ENCODE peak calls at places on chromosome 3, in seven cellular contexts. C is PC-3; T is CD4-positive, alpha-beta memory T cell; U is H1; L is uterus; G is ovary; Y is neuronal stem cell. B is an unnamed sample. For H3K27me3, the result is how much of the 10 kb centered on the place peaks cover.

GRCh38 chr3:139225551-139225950 is 118.3 kb upstream of the MRPS22 start:
- DNase-seq in C (peak), T (no peak), U (no peak), L (no peak), G (peak), Y (no peak), B (no peak)

GRCh38 chr3:29525254-29525881 is 244.5 kb downstream of the RBMS3 start:
- DNase-seq in C (peak), T (no peak), U (no peak), L (peak), G (peak), Y (no peak), B (peak)

GRCh38 chr3:132090921-132091320 is 56.1 kb upstream of the CPNE4 start:
- DNase-seq in C (peak), T (no peak), U (no peak), L (no peak), G (no peak), Y (no peak), B (no peak)

GRCh38 chr3:14434541-14435151 is 32.2 kb downstream of the SLC6A6 start:
- DNase-seq in C (peak), T (no peak), U (no peak), L (no peak), G (no peak), Y (no peak), B (peak)

GRCh38 chr3:172848910-172849309 is 98.4 kb downstream of the ECT2 start:
- DNase-seq in C (no peak), T (no peak), U (no peak), L (no peak), G (no peak), Y (no peak), B (no peak)

GRCh38 chr3:143188881-143189280 is 69.3 kb downstream of the CHST2 start:
- DNase-seq in C (no peak), T (no peak), U (no peak), L (no peak), G (no peak), Y (no peak), B (no peak)

GRCh38 chr3:173993299-173993698 is 595.8 kb downstream of the NLGN1 start:
- DNase-seq in C (peak), T (no peak), U (no peak), L (no peak), G (no peak), Y (no peak), B (no peak)

GRCh38 chr3:47605646-47606045 is 27.0 kb upstream of the CSPG5 start:
- DNase-seq in C (peak), T (no peak), U (no peak), L (no peak), G (no peak), Y (no peak), B (no peak)

GRCh38 chr3:129005526-129006303 is 4.6 kb downstream of the EFCC1 start:
- DNase-seq in C (no peak), T (no peak), U (no peak), L (no peak), G (peak), Y (no peak), B (no peak)

GRCh38 chr3:193791041-193792032 is 198.3 kb downstream of the OPA1 start:
- DNase-seq in C (peak), T (no peak), U (no peak), L (no peak), G (no peak), Y (no peak), B (no peak)

GRCh38 chr3:117398166-117398954 is 688.8 kb downstream of the TUSC7 start:
- DNase-seq in C (no peak), T (no peak), U (peak), L (no peak), G (no peak), Y (peak), B (no peak)

GRCh38 chr3:136330900-136331299 is 80.8 kb downstream of the PCCB start:
- DNase-seq in C (no peak), T (no peak), U (no peak), L (no peak), G (no peak), Y (no peak), B (no peak)

GRCh38 chr3:128761392-128761791 is 35.4 kb downstream of the RAB7A start:
- DNase-seq in C (no peak), T (no peak), U (no peak), L (no peak), G (no peak), Y (no peak), B (peak)

GRCh38 chr3:8210752-8211405 is 290.7 kb upstream of the LMCD1 start:
- DNase-seq in C (peak), T (no peak), U (no peak), L (no peak), G (no peak), Y (no peak), B (no peak)

GRCh38 chr3:125332504-125332903 is 42.6 kb downstream of the ZNF148 start:
- DNase-seq in C (no peak), T (no peak), U (no peak), L (no peak), G (no peak), Y (no peak), B (no peak)

GRCh38 chr3:120683213-120683612 is 1.2 kb upstream of the HGD start:
- DNase-seq in C (no peak), T (no peak), U (no peak), L (no peak), G (no peak), Y (no peak), B (no peak)

GRCh38 chr3:46894256-46894655 is 16.7 kb downstream of the PTH1R start:
- DNase-seq in C (no peak), T (no peak), U (no peak), L (no peak), G (no peak), Y (no peak), B (no peak)

GRCh38 chr3:104596551-104596950 is 770.2 kb upstream of the ALCAM start:
- DNase-seq in C (peak), T (peak), U (no peak), L (no peak), G (no peak), Y (peak), B (no peak)

GRCh38 chr3:149702691-149703426 is 45.0 kb upstream of the WWTR1 start:
- DNase-seq in C (peak), T (no peak), U (no peak), L (no peak), G (no peak), Y (no peak), B (no peak)

GRCh38 chr3:64539451-64540196 is 148.2 kb downstream of the ADAMTS9 start:
- DNase-seq in C (no peak), T (no peak), U (no peak), L (peak), G (peak), Y (no peak), B (peak)

GRCh38 chr3:183122257-183122932 is 23.1 kb upstream of the MCCC1 start:
- DNase-seq in C (peak), T (peak), U (no peak), L (no peak), G (no peak), Y (no peak), B (no peak)

GRCh38 chr3:106208979-106209378 is 340.2 kb upstream of the CBLB start:
- DNase-seq in C (peak), T (no peak), U (no peak), L (no peak), G (no peak), Y (no peak), B (no peak)

GRCh38 chr3:45464336-45464809 is 76.0 kb downstream of the LARS2 start:
- DNase-seq in C (no peak), T (no peak), U (peak), L (no peak), G (no peak), Y (peak), B (no peak)

DNA sequence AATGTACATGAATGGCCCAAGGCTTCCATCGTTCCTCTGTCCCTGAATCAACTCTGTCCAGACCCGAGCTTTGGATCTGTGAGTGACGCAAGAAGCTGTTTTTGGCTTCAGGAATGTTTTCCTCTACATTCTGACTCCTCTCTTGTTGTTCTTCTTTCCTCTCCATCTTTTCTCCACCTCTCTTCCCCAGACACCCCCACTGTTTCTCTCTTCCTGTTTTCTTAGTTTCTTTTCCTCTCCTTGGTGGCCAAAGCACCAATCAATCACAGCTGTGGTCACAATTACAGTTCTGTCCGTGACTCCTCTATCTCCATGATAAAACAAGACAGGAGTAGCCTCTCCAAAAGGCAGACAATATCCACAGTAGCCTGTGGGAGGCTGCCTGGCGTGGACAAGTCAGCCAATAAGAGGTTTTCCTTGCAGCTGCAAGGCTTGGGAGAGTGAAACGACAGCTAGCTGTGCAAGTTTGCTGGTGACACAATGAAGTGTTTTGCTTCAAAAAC is 4.9 kb upstream of the TMEM212 start:
- DNase-seq in C (no peak), T (no peak), U (no peak), L (peak), G (peak), Y (no peak), B (peak)
- H3K27ac ChIP-seq in C (no peak), T (no peak), U (no peak), L (peak), G (peak), Y (no peak), B (peak)

GRCh38 chr3:68936855-68937254 is 4.5 kb upstream of the TAFA4 start:
- DNase-seq in C (no peak), T (no peak), U (no peak), L (no peak), G (no peak), Y (no peak), B (no peak)

GRCh38 chr3:68931406-68932149 is 769 bp downstream of the TAFA4 start:
- DNase-seq in C (no peak), T (no peak), U (peak), L (no peak), G (no peak), Y (no peak), B (no peak)

GRCh38 chr3:68941055-68941454 is 8.7 kb upstream of the TAFA4 start:
- DNase-seq in C (no peak), T (no peak), U (no peak), L (no peak), G (no peak), Y (no peak), B (no peak)

GRCh38 chr3:68935778-68936177 is 3.4 kb upstream of the TAFA4 start:
- DNase-seq in C (no peak), T (no peak), U (no peak), L (no peak), G (no peak), Y (no peak), B (no peak)
- H3K27me3 ChIP-seq in C (under half), T (under half), U (under half), L (under half), G (under half), Y (under half), B (under half)

GRCh38 chr3:59432676-59433075 is 382.9 kb upstream of the CFAP20DC start:
- DNase-seq in C (peak), T (no peak), U (no peak), L (no peak), G (no peak), Y (no peak), B (no peak)
- H3K27ac ChIP-seq in C (no peak), T (no peak), U (no peak), L (no peak), G (no peak), Y (no peak), B (no peak)

DNA sequence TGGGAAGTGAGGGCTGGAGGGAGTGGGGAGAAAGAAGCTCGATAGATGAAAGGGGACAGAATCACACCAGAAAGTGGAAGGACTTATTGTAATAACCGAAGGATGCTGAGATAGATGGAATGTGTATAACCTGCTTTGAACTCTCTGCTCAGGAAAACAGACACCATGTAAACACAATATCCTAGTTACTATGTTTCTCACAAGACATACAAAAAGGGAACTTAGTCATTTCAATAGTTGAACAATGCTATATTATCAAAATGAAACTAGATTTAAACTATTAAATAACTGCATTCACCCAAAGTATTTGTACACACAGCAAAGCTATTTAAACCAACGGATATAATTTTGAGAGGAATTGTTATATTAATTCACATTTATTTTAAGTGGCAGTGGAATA is 108.3 kb upstream of the GADL1 start:
- DNase-seq in C (no peak), T (no peak), U (no peak), L (no peak), G (no peak), Y (no peak), B (no peak)
- H3K27me3 ChIP-seq in C (under half), T (under half), U (under half), L (under half), G (under half), Y (under half), B (under half)

GRCh38 chr3:86951343-86951742 is 39.6 kb downstream of the VGLL3 start:
- DNase-seq in C (peak), T (no peak), U (no peak), L (no peak), G (no peak), Y (no peak), B (no peak)
- H3K27ac ChIP-seq in C (peak), T (no peak), U (no peak), L (no peak), G (no peak), Y (no peak), B (no peak)

DNA sequence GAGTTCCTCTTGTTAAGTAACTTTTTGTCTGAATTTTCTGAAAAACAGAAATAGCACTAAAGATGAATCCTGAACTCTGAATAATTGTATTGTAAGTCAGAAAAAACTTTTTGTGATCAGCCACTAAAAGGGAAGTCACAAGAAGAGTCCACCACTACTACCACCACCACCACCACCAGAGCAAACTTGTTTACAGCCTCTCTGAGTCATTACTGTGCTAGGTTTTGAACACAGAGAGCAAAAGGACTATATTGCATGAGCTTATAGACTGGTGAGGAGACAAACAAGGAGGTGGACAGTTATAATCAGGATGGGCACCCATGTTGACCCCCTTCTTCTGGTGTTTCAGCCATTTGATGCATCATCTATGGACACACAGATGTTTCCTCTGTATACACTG is 141.7 kb downstream of the IL5RA start:
- DNase-seq in C (no peak), T (no peak), U (no peak), L (no peak), G (no peak), Y (no peak), B (no peak)
- H3K27me3 ChIP-seq in C (under half), T (under half), U (under half), L (under half), G (under half), Y (under half), B (under half)

GRCh38 chr3:27561591-27561990 is 77.4 kb upstream of the SLC4A7 start:
- DNase-seq in C (no peak), T (no peak), U (no peak), L (no peak), G (no peak), Y (no peak), B (no peak)

GRCh38 chr3:27570421-27571106 is 86.4 kb upstream of the SLC4A7 start:
- DNase-seq in C (no peak), T (no peak), U (no peak), L (no peak), G (no peak), Y (no peak), B (peak)

GRCh38 chr3:27568393-27568792 is 84.2 kb upstream of the SLC4A7 start:
- DNase-seq in C (peak), T (no peak), U (no peak), L (peak), G (peak), Y (no peak), B (peak)

GRCh38 chr3:27565201-27565827 is 81.1 kb upstream of the SLC4A7 start:
- DNase-seq in C (no peak), T (no peak), U (no peak), L (no peak), G (no peak), Y (no peak), B (no peak)

DNA sequence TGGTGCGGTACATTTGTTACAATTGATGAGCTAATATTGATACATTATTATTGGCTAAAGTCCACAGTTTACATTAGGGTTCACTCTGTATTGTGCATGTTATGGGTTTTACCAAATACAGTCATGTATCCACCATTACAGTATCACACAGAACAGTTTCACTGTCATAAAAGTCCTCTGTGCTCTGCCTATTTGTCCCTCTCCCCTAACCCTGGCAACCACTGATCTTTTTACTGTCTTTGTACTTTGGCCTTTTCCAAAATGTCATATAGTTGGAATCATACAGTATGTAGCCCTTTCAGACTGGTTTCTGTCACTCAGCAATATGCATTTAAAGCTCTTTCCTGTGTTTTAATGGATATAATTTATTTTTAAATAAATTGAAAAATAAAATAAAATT is 83.1 kb upstream of the SLC4A7 start:
- DNase-seq in C (no peak), T (no peak), U (no peak), L (no peak), G (no peak), Y (no peak), B (no peak)
- H3K27ac ChIP-seq in C (no peak), T (no peak), U (no peak), L (no peak), G (no peak), Y (no peak), B (no peak)

B was measured in gastrocnemius medialis.